ENCODE peak calls at places on chromosomes 16 and 17, in five cellular contexts. One of them, this sample, is unnamed.

GRCh38 chr16:25605381-25605780 is 86.4 kb upstream of the HS3ST4 start:
- DNase-seq in GM12878: no peak
- DNase-seq in H1: no peak
- DNase-seq in IMR-90: no peak
- DNase-seq in HCT116: no peak
- DNase-seq in this sample: no peak

GRCh38 chr16:67883146-67883871 is 1.4 kb upstream of the NRN1L start:
- DNase-seq in GM12878: no peak
- DNase-seq in H1: no peak
- DNase-seq in IMR-90: no peak
- DNase-seq in HCT116: no peak
- DNase-seq in this sample: no peak

GRCh38 chr16:22813223-22813945 is 578 bp upstream of the HS3ST2 start:
- DNase-seq in GM12878: no peak
- DNase-seq in H1: peak
- DNase-seq in IMR-90: peak
- DNase-seq in HCT116: no peak
- DNase-seq in this sample: peak

GRCh38 chr16:55048745-55049144 is 118.1 kb downstream of the IRX5 start:
- DNase-seq in GM12878: no peak
- DNase-seq in H1: no peak
- DNase-seq in IMR-90: no peak
- DNase-seq in HCT116: no peak
- DNase-seq in this sample: no peak

GRCh38 chr17:45098869-45099616 is 33.3 kb downstream of the PLCD3 start:
- DNase-seq in GM12878: no peak
- DNase-seq in H1: peak
- DNase-seq in IMR-90: peak
- DNase-seq in HCT116: peak
- DNase-seq in this sample: peak

GRCh38 chr16:11572301-11572995 is 14.3 kb downstream of the LITAF start:
- DNase-seq in GM12878: no peak
- DNase-seq in H1: no peak
- DNase-seq in IMR-90: no peak
- DNase-seq in HCT116: no peak
- DNase-seq in this sample: no peak

GRCh38 chr16:3022208-3022696 is 1.5 kb downstream of the HCFC1R1 start:
- DNase-seq in GM12878: no peak
- DNase-seq in H1: no peak
- DNase-seq in IMR-90: peak
- DNase-seq in HCT116: peak
- DNase-seq in this sample: peak

GRCh38 chr17:17523001-17523713 is 27.0 kb upstream of the RASD1 start:
- DNase-seq in GM12878: no peak
- DNase-seq in H1: no peak
- DNase-seq in IMR-90: no peak
- DNase-seq in HCT116: no peak
- DNase-seq in this sample: no peak

GRCh38 chr17:48799069-48799710 is 17.8 kb downstream of the TTLL6 start:
- DNase-seq in GM12878: no peak
- DNase-seq in H1: no peak
- DNase-seq in IMR-90: no peak
- DNase-seq in HCT116: no peak
- DNase-seq in this sample: no peak

GRCh38 chr17:21253646-21254441 is 634 bp upstream of the NATD1 start:
- DNase-seq in GM12878: no peak
- DNase-seq in H1: no peak
- DNase-seq in IMR-90: no peak
- DNase-seq in HCT116: no peak
- DNase-seq in this sample: no peak

GRCh38 chr17:34306466-34306865 is 12.8 kb upstream of the CCL8 start:
- DNase-seq in GM12878: no peak
- DNase-seq in H1: peak
- DNase-seq in IMR-90: peak
- DNase-seq in HCT116: no peak
- DNase-seq in this sample: no peak

GRCh38 chr17:14144513-14144912 is 75.2 kb downstream of the COX10 start:
- DNase-seq in GM12878: no peak
- DNase-seq in H1: no peak
- DNase-seq in IMR-90: peak
- DNase-seq in HCT116: no peak
- DNase-seq in this sample: no peak

GRCh38 chr16:53504665-53505064 is 1.7 kb upstream of the AKTIP start:
- DNase-seq in GM12878: no peak
- DNase-seq in H1: no peak
- DNase-seq in IMR-90: peak
- DNase-seq in HCT116: no peak
- DNase-seq in this sample: no peak

GRCh38 chr16:46866286-46866685 is 17.9 kb upstream of the GPT2 start:
- DNase-seq in GM12878: no peak
- DNase-seq in H1: no peak
- DNase-seq in IMR-90: no peak
- DNase-seq in HCT116: no peak
- DNase-seq in this sample: no peak

GRCh38 chr16:69711115-69711740 is 15.1 kb downstream of the NQO1 start:
- DNase-seq in GM12878: no peak
- DNase-seq in H1: no peak
- DNase-seq in IMR-90: peak
- DNase-seq in HCT116: peak
- DNase-seq in this sample: no peak

GRCh38 chr16:84434800-84435199 is 66.5 kb downstream of the ATP2C2 start:
- DNase-seq in GM12878: no peak
- DNase-seq in H1: no peak
- DNase-seq in IMR-90: no peak
- DNase-seq in HCT116: no peak
- DNase-seq in this sample: no peak

GRCh38 chr16:64878964-64879363 is 242.9 kb downstream of the CDH11 start:
- DNase-seq in GM12878: no peak
- DNase-seq in H1: no peak
- DNase-seq in IMR-90: no peak
- DNase-seq in HCT116: no peak
- DNase-seq in this sample: no peak

GRCh38 chr17:73560661-73561060 is 83.6 kb downstream of the SDK2 start:
- DNase-seq in GM12878: no peak
- DNase-seq in H1: no peak
- DNase-seq in IMR-90: no peak
- DNase-seq in HCT116: peak
- DNase-seq in this sample: no peak

GRCh38 chr16:21663889-21664647 is at the start of gene OTOA:
- DNase-seq in GM12878: no peak
- DNase-seq in H1: peak
- DNase-seq in IMR-90: no peak
- DNase-seq in HCT116: no peak
- DNase-seq in this sample: no peak
- H3K4me3 ChIP-seq in GM12878: no peak
- H3K4me3 ChIP-seq in H1: no peak
- H3K4me3 ChIP-seq in IMR-90: no peak
- H3K4me3 ChIP-seq in HCT116: no peak
- H3K4me3 ChIP-seq in this sample: no peak

GRCh38 chr16:4962716-4963115 is 4.6 kb downstream of the SEC14L5 start:
- DNase-seq in GM12878: no peak
- DNase-seq in H1: no peak
- DNase-seq in IMR-90: no peak
- DNase-seq in HCT116: no peak
- DNase-seq in this sample: no peak
- TF ChIP-seq CEBPB in GM12878: no peak
- TF ChIP-seq CEBPB in H1: no peak
- TF ChIP-seq CEBPB in IMR-90: no peak
- TF ChIP-seq CEBPB in HCT116: no peak
- TF ChIP-seq CEBPB in this sample: no peak

GRCh38 chr16:85915125-85915845 is 16.3 kb downstream of the IRF8 start:
- DNase-seq in GM12878: no peak
- DNase-seq in H1: no peak
- DNase-seq in IMR-90: no peak
- DNase-seq in HCT116: no peak
- DNase-seq in this sample: no peak

GRCh38 chr16:85917012-85917411 is 18.1 kb downstream of the IRF8 start:
- DNase-seq in GM12878: no peak
- DNase-seq in H1: no peak
- DNase-seq in IMR-90: no peak
- DNase-seq in HCT116: no peak
- DNase-seq in this sample: no peak

GRCh38 chr16:85917959-85918358 is 19.0 kb downstream of the IRF8 start:
- DNase-seq in GM12878: peak
- DNase-seq in H1: no peak
- DNase-seq in IMR-90: no peak
- DNase-seq in HCT116: no peak
- DNase-seq in this sample: no peak

GRCh38 chr16:85914423-85914794 is 15.4 kb downstream of the IRF8 start:
- DNase-seq in GM12878: no peak
- DNase-seq in H1: no peak
- DNase-seq in IMR-90: no peak
- DNase-seq in HCT116: no peak
- DNase-seq in this sample: no peak

GRCh38 chr16:85916141-85916890 is 17.4 kb downstream of the IRF8 start:
- DNase-seq in GM12878: no peak
- DNase-seq in H1: no peak
- DNase-seq in IMR-90: no peak
- DNase-seq in HCT116: no peak
- DNase-seq in this sample: no peak
- H3K4me3 ChIP-seq in GM12878: no peak
- H3K4me3 ChIP-seq in H1: no peak
- H3K4me3 ChIP-seq in IMR-90: no peak
- H3K4me3 ChIP-seq in HCT116: no peak
- H3K4me3 ChIP-seq in this sample: no peak

GRCh38 chr16:15650698-15651161 is 685 bp downstream of the NDE1 start:
- DNase-seq in GM12878: no peak
- DNase-seq in H1: no peak
- DNase-seq in IMR-90: peak
- DNase-seq in HCT116: no peak
- DNase-seq in this sample: peak
- TF ChIP-seq CEBPB in GM12878: no peak
- TF ChIP-seq CEBPB in H1: no peak
- TF ChIP-seq CEBPB in IMR-90: no peak
- TF ChIP-seq CEBPB in HCT116: no peak
- TF ChIP-seq CEBPB in this sample: no peak

GRCh38 chr16:72997141-72997542 is 50.8 kb downstream of the ZFHX3 start:
- DNase-seq in GM12878: no peak
- DNase-seq in H1: no peak
- DNase-seq in IMR-90: peak
- DNase-seq in HCT116: no peak
- DNase-seq in this sample: no peak

GRCh38 chr16:73000907-73001521 is 46.9 kb downstream of the ZFHX3 start:
- DNase-seq in GM12878: no peak
- DNase-seq in H1: no peak
- DNase-seq in IMR-90: no peak
- DNase-seq in HCT116: no peak
- DNase-seq in this sample: no peak

GRCh38 chr16:73002836-73003235 is 45.1 kb downstream of the ZFHX3 start:
- DNase-seq in GM12878: no peak
- DNase-seq in H1: no peak
- DNase-seq in IMR-90: peak
- DNase-seq in HCT116: no peak
- DNase-seq in this sample: no peak

GRCh38 chr16:72999541-73000019 is 48.3 kb downstream of the ZFHX3 start:
- DNase-seq in GM12878: no peak
- DNase-seq in H1: no peak
- DNase-seq in IMR-90: no peak
- DNase-seq in HCT116: no peak
- DNase-seq in this sample: no peak

DNA sequence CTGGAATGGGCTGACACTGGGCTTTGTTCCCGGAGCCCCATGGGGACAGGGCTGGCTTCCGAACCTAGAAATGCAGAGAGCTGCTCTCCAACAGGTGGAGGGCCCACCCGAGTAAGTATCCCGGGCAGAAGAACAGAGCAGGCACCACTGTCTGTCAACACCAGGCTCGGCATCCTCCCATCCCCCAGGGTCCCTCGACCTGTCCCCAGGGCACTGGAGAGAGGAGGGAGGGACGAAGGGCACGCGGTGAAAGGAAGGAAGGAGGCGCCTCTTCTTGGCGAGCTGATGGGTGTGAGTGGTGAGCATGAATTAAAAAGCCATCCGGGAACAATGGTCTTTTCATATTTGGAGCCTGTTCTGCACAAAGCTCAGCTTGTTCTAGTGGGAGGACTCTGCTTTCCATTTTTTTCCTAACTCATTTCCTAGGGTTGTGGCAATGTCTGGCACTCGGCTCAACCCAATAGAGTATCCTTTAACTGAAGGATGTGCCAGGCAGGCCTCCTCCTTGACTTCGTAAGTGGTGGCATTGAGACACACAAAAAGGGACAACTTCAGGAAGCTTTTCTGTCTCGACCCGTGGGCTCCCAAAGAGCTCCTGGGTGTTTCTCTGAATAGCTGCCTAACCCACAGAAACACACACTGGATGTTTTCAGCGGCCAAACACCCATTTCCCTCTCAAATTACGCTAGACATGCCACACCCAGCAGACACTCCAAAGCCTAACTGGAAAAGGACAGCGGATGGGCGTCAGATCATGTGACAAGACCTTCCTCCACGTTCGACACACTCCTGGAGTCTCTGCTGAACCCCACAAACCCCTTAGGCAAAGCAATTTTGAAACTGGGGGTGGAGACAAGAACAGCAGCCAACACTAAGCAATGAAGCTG is 47.7 kb downstream of the ZFHX3 start:
- DNase-seq in GM12878: no peak
- DNase-seq in H1: no peak
- DNase-seq in IMR-90: no peak
- DNase-seq in HCT116: no peak
- DNase-seq in this sample: no peak
- H3K4me3 ChIP-seq in GM12878: no peak
- H3K4me3 ChIP-seq in H1: no peak
- H3K4me3 ChIP-seq in IMR-90: no peak
- H3K4me3 ChIP-seq in HCT116: no peak
- H3K4me3 ChIP-seq in this sample: no peak

GRCh38 chr17:77144227-77144626 is 3.5 kb downstream of the SEC14L1 start:
- DNase-seq in GM12878: no peak
- DNase-seq in H1: no peak
- DNase-seq in IMR-90: no peak
- DNase-seq in HCT116: no peak
- DNase-seq in this sample: no peak

GRCh38 chr17:77141846-77142449 is 1.2 kb downstream of the SEC14L1 start:
- DNase-seq in GM12878: no peak
- DNase-seq in H1: no peak
- DNase-seq in IMR-90: no peak
- DNase-seq in HCT116: no peak
- DNase-seq in this sample: no peak

GRCh38 chr17:77143306-77143705 is 2.5 kb downstream of the SEC14L1 start:
- DNase-seq in GM12878: no peak
- DNase-seq in H1: no peak
- DNase-seq in IMR-90: no peak
- DNase-seq in HCT116: no peak
- DNase-seq in this sample: no peak

GRCh38 chr17:77140878-77141767 is at the start of gene SEC14L1:
- DNase-seq in GM12878: no peak
- DNase-seq in H1: peak
- DNase-seq in IMR-90: no peak
- DNase-seq in HCT116: no peak
- DNase-seq in this sample: peak

DNA sequence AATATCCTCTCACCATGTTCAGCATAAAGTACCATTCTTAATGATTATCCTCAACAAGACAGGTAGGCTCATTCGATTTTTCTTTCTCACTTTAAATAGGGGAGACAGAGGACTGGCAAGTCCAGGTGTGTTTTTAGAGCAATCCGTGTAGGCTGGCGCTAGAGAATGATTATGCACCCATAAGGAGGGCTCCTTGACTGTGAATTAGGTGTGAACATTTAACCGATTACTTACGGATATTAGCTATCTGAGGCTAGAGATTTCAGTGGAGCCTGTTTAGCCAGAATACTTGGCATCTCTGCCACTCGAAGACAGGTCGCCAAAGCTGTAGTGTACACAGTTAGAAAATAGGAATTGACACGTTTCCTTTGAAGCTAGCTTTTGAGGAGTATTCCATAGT is 1.9 kb downstream of the SEC14L1 start:
- DNase-seq in GM12878: no peak
- DNase-seq in H1: no peak
- DNase-seq in IMR-90: no peak
- DNase-seq in HCT116: no peak
- DNase-seq in this sample: no peak
- TF ChIP-seq CEBPB in GM12878: no peak
- TF ChIP-seq CEBPB in H1: no peak
- TF ChIP-seq CEBPB in IMR-90: no peak
- TF ChIP-seq CEBPB in HCT116: no peak
- TF ChIP-seq CEBPB in this sample: no peak

This sample was measured in K562.